ENCODE peak calls at places on chromosomes 2 and 18, in seven cellular contexts. T is A549, E is stomach, X is IMR-90, W is Peyer's patch, Y is K562, K is breast epithelium. O is an unnamed sample. For H3K4me1, the result is how much of the 10 kb centered on the place peaks cover.

GRCh38 chr2:191607101-191607500 is 70.8 kb upstream of the NABP1 start:
- DNase-seq in T (no peak), E (no peak), X (no peak), W (no peak), Y (no peak), K (no peak), O (no peak)

GRCh38 chr18:75033516-75033915 is 175.4 kb downstream of the PTGR3 start:
- DNase-seq in T (no peak), E (no peak), X (no peak), W (no peak), Y (no peak), K (no peak), O (no peak)

GRCh38 chr2:102481931-102482330 is 8.9 kb downstream of the SLC9A4 start:
- DNase-seq in T (no peak), E (no peak), X (no peak), W (no peak), Y (no peak), K (no peak), O (no peak)

GRCh38 chr2:96895032-96895708 is 25.3 kb upstream of the SEMA4C start:
- DNase-seq in T (no peak), E (no peak), X (no peak), W (no peak), Y (peak), K (no peak), O (no peak)

GRCh38 chr2:180625006-180625844 is 355.2 kb upstream of the UBE2E3 start:
- DNase-seq in T (no peak), E (no peak), X (peak), W (no peak), Y (no peak), K (no peak), O (no peak)

GRCh38 chr2:102025016-102025491 is 33.3 kb downstream of the IL1R2 start:
- DNase-seq in T (no peak), E (no peak), X (peak), W (no peak), Y (no peak), K (no peak), O (no peak)

GRCh38 chr2:149552226-149552625 is 35.3 kb downstream of the MMADHC start:
- DNase-seq in T (no peak), E (no peak), X (no peak), W (no peak), Y (no peak), K (no peak), O (no peak)

GRCh38 chr2:8582850-8583399 is 98.9 kb upstream of the ID2 start:
- DNase-seq in T (no peak), E (peak), X (no peak), W (no peak), Y (no peak), K (no peak), O (no peak)

GRCh38 chr18:62327977-62328376 is 2.9 kb downstream of the TNFRSF11A start:
- DNase-seq in T (no peak), E (no peak), X (no peak), W (peak), Y (no peak), K (no peak), O (no peak)

GRCh38 chr2:159144776-159145614 is 141.5 kb downstream of the WDSUB1 start:
- DNase-seq in T (no peak), E (no peak), X (no peak), W (no peak), Y (no peak), K (no peak), O (no peak)

GRCh38 chr2:47403829-47404228 is 873 bp downstream of the MSH2 start:
- DNase-seq in T (peak), E (peak), X (peak), W (no peak), Y (peak), K (no peak), O (no peak)

GRCh38 chr2:74495440-74495839 is 4.0 kb downstream of the LBX2 start:
- DNase-seq in T (no peak), E (no peak), X (no peak), W (no peak), Y (no peak), K (no peak), O (no peak)
- H3K4me1 ChIP-seq in T (under half), E (under half), X (under half), W (under half), Y (under half), K (under half), O (under half)

GRCh38 chr2:48551548-48551947 is 21.6 kb downstream of the STON1 start:
- DNase-seq in T (no peak), E (no peak), X (peak), W (no peak), Y (no peak), K (peak), O (peak)
- TF ChIP-seq POLR2A in T (no peak), E (no peak), X (no peak), W (no peak), Y (no peak), K (no peak), O (no peak)

GRCh38 chr2:85786444-85786843 is 32.7 kb downstream of the ATOH8 start:
- DNase-seq in T (no peak), E (no peak), X (no peak), W (no peak), Y (no peak), K (no peak), O (no peak)

GRCh38 chr2:85786865-85787264 is 33.1 kb downstream of the ATOH8 start:
- DNase-seq in T (no peak), E (no peak), X (no peak), W (no peak), Y (no peak), K (no peak), O (no peak)

GRCh38 chr2:85788603-85789002 is 34.8 kb downstream of the ATOH8 start:
- DNase-seq in T (no peak), E (no peak), X (no peak), W (no peak), Y (no peak), K (no peak), O (no peak)

GRCh38 chr2:85787981-85788340 is 34.2 kb downstream of the ATOH8 start:
- DNase-seq in T (no peak), E (no peak), X (no peak), W (no peak), Y (no peak), K (no peak), O (no peak)

GRCh38 chr2:85787282-85787980 is 33.6 kb downstream of the ATOH8 start:
- DNase-seq in T (no peak), E (no peak), X (no peak), W (no peak), Y (no peak), K (no peak), O (no peak)
- H3K4me1 ChIP-seq in T (under half), E (under half), X (under half), W (under half), Y (under half), K (under half), O (under half)

DNA sequence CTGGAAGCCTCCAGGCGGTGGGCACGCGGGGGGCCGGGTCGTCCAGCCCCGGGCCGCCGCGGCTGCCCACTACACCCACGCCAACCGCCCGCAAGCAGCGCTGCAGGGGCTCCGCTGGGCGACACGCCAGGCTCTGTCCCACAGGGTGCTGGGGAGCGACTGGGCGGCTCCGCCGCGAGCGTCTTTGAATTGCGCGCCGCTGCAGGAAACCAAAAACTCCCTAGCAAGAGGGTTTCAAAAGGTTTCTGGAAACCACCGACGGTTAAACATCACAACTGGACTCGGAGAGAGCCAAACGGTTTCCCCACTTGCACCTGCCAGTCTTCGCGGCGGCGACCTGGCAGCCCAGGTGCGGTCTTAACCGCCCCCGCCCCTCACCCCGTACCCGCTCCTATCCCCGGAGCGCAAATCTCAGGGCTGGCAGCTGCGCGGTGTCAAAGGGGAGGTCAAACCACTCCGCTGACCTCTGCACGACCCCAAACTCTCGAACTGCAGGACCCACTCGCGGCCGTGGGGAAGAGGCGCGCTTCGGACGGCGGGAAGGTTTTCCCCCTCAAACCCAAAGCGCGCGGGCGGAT is 1.0 kb downstream of the CXCR4 start:
- DNase-seq in T (no peak), E (peak), X (no peak), W (peak), Y (no peak), K (no peak), O (no peak)
- TF ChIP-seq POLR2A in T (no peak), E (no peak), X (no peak), W (no peak), Y (no peak), K (peak), O (no peak)

GRCh38 chr2:163612332-163612731 is 123.5 kb downstream of the FIGN start:
- DNase-seq in T (no peak), E (no peak), X (no peak), W (no peak), Y (no peak), K (no peak), O (no peak)
- H3K4me1 ChIP-seq in T (under half), E (under half), X (under half), W (under half), Y (under half), K (under half), O (under half)